ENCODE peak calls at places on chromosomes 12 and 14, in four cellular contexts. O, I, N and L are unnamed samples.

GRCh38 chr14:52998376-52999010 is 47.6 kb upstream of the FERMT2 start:
- DNase-seq in O (no peak), I (no peak), N (no peak), L (no peak)

GRCh38 chr12:117470804-117471203 is 109.4 kb upstream of the NOS1 start:
- DNase-seq in O (no peak), I (peak; percentile 45), N (no peak), L (no peak)

GRCh38 chr14:22118894-22119477 is 445.4 kb upstream of the OR4E1 start:
- DNase-seq in O (no peak), I (no peak), N (peak; percentile 14), L (no peak)

GRCh38 chr12:120242971-120243699 is 22.4 kb downstream of the PXN start:
- DNase-seq in O (no peak), I (no peak), N (no peak), L (no peak)

GRCh38 chr12:57719777-57720605 is 18.6 kb downstream of the AGAP2 start:
- DNase-seq in O (no peak), I (no peak), N (no peak), L (no peak)

GRCh38 chr12:82688035-82688501 is 1.4 kb downstream of the TMTC2 start:
- DNase-seq in O (no peak), I (no peak), N (no peak), L (no peak)

GRCh38 chr14:45249847-45250575 is 3.0 kb downstream of the MIS18BP1 start:
- DNase-seq in O (no peak), I (no peak), N (peak; percentile 92), L (peak; percentile 13)

GRCh38 chr12:25981597-25981996 is 23.1 kb downstream of the RASSF8 start:
- DNase-seq in O (no peak), I (no peak), N (no peak), L (no peak)

GRCh38 chr12:47753021-47754001 is 5.4 kb downstream of the RAPGEF3 start:
- DNase-seq in O (no peak), I (no peak), N (peak; percentile 75), L (no peak)

GRCh38 chr12:47938093-47938492 is 25.3 kb upstream of the TMEM106C start:
- DNase-seq in O (no peak), I (no peak), N (peak; percentile 78), L (no peak)